ENCODE peak calls at places on chromosomes 13 and 19, in seven cellular contexts. One of them, this sample, is unnamed.

GRCh38 chr19:750640-751423 is at the start of gene MISP:
- DNase-seq in body of pancreas: peak; percentile 57
- DNase-seq in pancreas: peak; percentile 54
- DNase-seq in IMR-90: no peak
- DNase-seq in mucosa of descending colon: peak; percentile 94
- DNase-seq in G401: no peak
- DNase-seq in memory B cell: no peak
- DNase-seq in this sample: no peak

GRCh38 chr19:39082745-39083598 is 1.2 kb upstream of the ACP7 start:
- DNase-seq in IMR-90: no peak
- DNase-seq in G401: peak; percentile 78
- DNase-seq in body of pancreas: no peak
- DNase-seq in memory B cell: no peak
- DNase-seq in pancreas: no peak
- DNase-seq in mucosa of descending colon: no peak
- DNase-seq in this sample: no peak

GRCh38 chr13:30307194-30307965 is at the start of gene KATNAL1:
- DNase-seq in IMR-90: peak; percentile 57
- DNase-seq in mucosa of descending colon: peak; percentile 84
- DNase-seq in G401: peak; percentile 93
- DNase-seq in pancreas: peak; percentile 87
- DNase-seq in body of pancreas: peak; percentile 76
- DNase-seq in memory B cell: no peak
- DNase-seq in this sample: peak; percentile 63

GRCh38 chr13:41751734-41752445 is 209.0 kb downstream of the VWA8 start:
- DNase-seq in G401: no peak
- DNase-seq in IMR-90: no peak
- DNase-seq in memory B cell: no peak
- DNase-seq in mucosa of descending colon: no peak
- DNase-seq in pancreas: no peak
- DNase-seq in body of pancreas: no peak
- DNase-seq in this sample: no peak

GRCh38 chr13:27007166-27007565 is 164.4 kb downstream of the USP12 start:
- DNase-seq in mucosa of descending colon: no peak
- DNase-seq in G401: peak; percentile 53
- DNase-seq in memory B cell: no peak
- DNase-seq in pancreas: no peak
- DNase-seq in IMR-90: no peak
- DNase-seq in body of pancreas: peak; percentile 24
- DNase-seq in this sample: no peak

GRCh38 chr19:44747739-44748425 is 626 bp upstream of the BCL3 start:
- DNase-seq in body of pancreas: peak; percentile 70
- DNase-seq in IMR-90: peak; percentile 61
- DNase-seq in mucosa of descending colon: peak; percentile 89
- DNase-seq in pancreas: peak; percentile 87
- DNase-seq in G401: peak; percentile 31
- DNase-seq in memory B cell: no peak
- DNase-seq in this sample: no peak

GRCh38 chr19:49057636-49058234 is at the start of gene CGB7:
- DNase-seq in memory B cell: no peak
- DNase-seq in pancreas: peak; percentile 89
- DNase-seq in mucosa of descending colon: peak; percentile 75
- DNase-seq in IMR-90: peak; percentile 35
- DNase-seq in G401: peak; percentile 9
- DNase-seq in body of pancreas: peak; percentile 85
- DNase-seq in this sample: peak; percentile 14

GRCh38 chr13:78326608-78327007 is 276.7 kb downstream of the POU4F1 start:
- DNase-seq in G401: no peak
- DNase-seq in memory B cell: no peak
- DNase-seq in pancreas: no peak
- DNase-seq in mucosa of descending colon: no peak
- DNase-seq in body of pancreas: no peak
- DNase-seq in IMR-90: no peak
- DNase-seq in this sample: no peak

GRCh38 chr19:50155520-50156109 is 7.5 kb downstream of the IZUMO2 start:
- DNase-seq in G401: no peak
- DNase-seq in pancreas: no peak
- DNase-seq in IMR-90: no peak
- DNase-seq in memory B cell: no peak
- DNase-seq in mucosa of descending colon: no peak
- DNase-seq in body of pancreas: no peak
- DNase-seq in this sample: no peak

GRCh38 chr19:40594657-40595077 is 6.5 kb upstream of the LTBP4 start:
- DNase-seq in G401: no peak
- DNase-seq in IMR-90: peak; percentile 70
- DNase-seq in mucosa of descending colon: no peak
- DNase-seq in pancreas: no peak
- DNase-seq in body of pancreas: no peak
- DNase-seq in memory B cell: no peak
- DNase-seq in this sample: no peak

GRCh38 chr13:79295906-79296564 is 110.0 kb downstream of the RBM26 start:
- DNase-seq in pancreas: no peak
- DNase-seq in mucosa of descending colon: no peak
- DNase-seq in IMR-90: peak; percentile 11
- DNase-seq in body of pancreas: no peak
- DNase-seq in memory B cell: no peak
- DNase-seq in G401: no peak
- DNase-seq in this sample: no peak

GRCh38 chr19:17329061-17329767 is 5.4 kb downstream of the ANO8 start:
- DNase-seq in body of pancreas: no peak
- DNase-seq in mucosa of descending colon: peak; percentile 53
- DNase-seq in IMR-90: no peak
- DNase-seq in G401: no peak
- DNase-seq in pancreas: peak; percentile 74
- DNase-seq in memory B cell: no peak
- DNase-seq in this sample: no peak

GRCh38 chr13:36552334-36552733 is 120.0 kb downstream of the CCNA1 start:
- DNase-seq in body of pancreas: no peak
- DNase-seq in G401: no peak
- DNase-seq in pancreas: no peak
- DNase-seq in memory B cell: no peak
- DNase-seq in mucosa of descending colon: no peak
- DNase-seq in IMR-90: no peak
- DNase-seq in this sample: no peak

GRCh38 chr13:40031031-40031430 is 375.6 kb downstream of the COG6 start:
- DNase-seq in memory B cell: no peak
- DNase-seq in body of pancreas: no peak
- DNase-seq in IMR-90: peak; percentile 16
- DNase-seq in mucosa of descending colon: no peak
- DNase-seq in G401: no peak
- DNase-seq in pancreas: no peak
- DNase-seq in this sample: no peak

This sample was measured in central memory CD4-positive, alpha-beta T cell.